ENCODE peak calls at places on chromosomes 2 and 18, in six cellular contexts. H is IMR-90, Y is neuronal stem cell, A is mesenchymal stem cell, D is trophoblast cell, P is H1. F is an unnamed sample.

GRCh38 chr2:219569041-219569440 is 2.3 kb downstream of the OBSL1 start:
- DNase-seq in H (no peak), D (peak), A (no peak), P (no peak), Y (no peak), F (no peak)

GRCh38 chr2:231685349-231686191 is 22.8 kb upstream of the PTMA start:
- DNase-seq in H (no peak), D (no peak), Y (no peak), A (no peak), P (no peak), F (peak)

GRCh38 chr2:96580771-96581170 is 44.2 kb downstream of the ARID5A start:
- DNase-seq in P (no peak), D (no peak), A (no peak), H (no peak), Y (no peak), F (peak)

GRCh38 chr2:201975434-201975833 is 58.2 kb upstream of the FZD7 start:
- DNase-seq in D (no peak), P (no peak), A (no peak), H (no peak), Y (no peak), F (no peak)

GRCh38 chr18:46322411-46322891 is 218.3 kb downstream of the HAUS1 start:
- DNase-seq in A (no peak), P (no peak), Y (no peak), H (no peak), D (no peak), F (no peak)

GRCh38 chr2:95264626-95265025 is 9.6 kb upstream of the PROM2 start:
- DNase-seq in H (no peak), A (no peak), D (no peak), Y (no peak), P (no peak), F (no peak)

GRCh38 chr2:233840520-233840919 is 13.8 kb downstream of the HJURP start:
- DNase-seq in Y (no peak), H (no peak), A (no peak), D (no peak), P (no peak), F (no peak)

GRCh38 chr2:101152195-101153076 is 1.3 kb upstream of the TBC1D8 start:
- DNase-seq in P (peak), H (peak), A (peak), D (peak), Y (peak), F (peak)

GRCh38 chr2:108288534-108289106 is at the start of gene SULT1C2:
- DNase-seq in Y (peak), D (no peak), A (no peak), H (peak), P (peak), F (peak)

GRCh38 chr2:117902933-117903332 is 88.4 kb downstream of the DDX18 start:
- DNase-seq in A (no peak), D (no peak), P (no peak), H (no peak), Y (no peak), F (no peak)

GRCh38 chr2:128368437-128369125 is 49.9 kb upstream of the HS6ST1 start:
- DNase-seq in D (no peak), Y (no peak), H (no peak), P (no peak), A (no peak), F (no peak)

GRCh38 chr2:237964578-237965404 is 2.0 kb upstream of the UBE2F start:
- DNase-seq in A (no peak), Y (no peak), D (peak), P (no peak), H (peak), F (no peak)

GRCh38 chr2:151439127-151439526 is 29.4 kb downstream of the RIF1 start:
- DNase-seq in P (no peak), D (no peak), H (no peak), Y (no peak), A (no peak), F (no peak)

GRCh38 chr2:19685713-19686112 is 216.1 kb downstream of the TTC32 start:
- DNase-seq in Y (no peak), D (no peak), P (no peak), A (no peak), H (no peak), F (peak)

GRCh38 chr18:3367491-3368091 is 82.4 kb upstream of the TGIF1 start:
- DNase-seq in P (no peak), D (no peak), Y (no peak), H (peak), A (no peak), F (no peak)

GRCh38 chr2:43313642-43314017 is 87.2 kb upstream of the ZFP36L2 start:
- DNase-seq in A (no peak), P (no peak), D (no peak), Y (no peak), H (no peak), F (no peak)

GRCh38 chr2:95056044-95056443 is 30.5 kb downstream of the MAL start:
- DNase-seq in Y (no peak), P (no peak), H (no peak), D (peak), A (no peak), F (no peak)

GRCh38 chr2:148907085-148907785 is 32.2 kb downstream of the KIF5C start:
- DNase-seq in D (no peak), P (no peak), Y (no peak), A (no peak), H (no peak), F (no peak)

GRCh38 chr2:30098271-30099005 is 48.4 kb upstream of the YPEL5 start:
- DNase-seq in H (no peak), Y (no peak), P (no peak), D (no peak), A (no peak), F (no peak)

DNA sequence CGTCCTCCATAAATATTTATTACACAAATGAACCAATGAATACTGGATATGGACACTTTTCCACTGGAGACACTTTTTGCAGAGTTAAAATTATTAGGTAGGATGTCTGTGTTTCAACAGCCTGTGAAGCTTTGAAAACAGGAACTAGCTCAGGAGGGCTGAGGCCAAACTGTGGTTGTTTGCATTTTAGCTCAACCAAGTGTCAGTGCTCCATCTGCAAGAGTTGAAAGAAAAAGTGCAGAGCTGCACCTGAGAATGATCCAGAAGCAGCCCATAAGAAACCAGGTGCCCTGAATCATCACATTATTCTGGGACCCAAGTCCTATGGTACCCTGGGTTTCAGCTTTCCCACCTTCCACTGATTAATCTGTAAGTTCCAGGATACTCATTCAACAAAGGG is 180.4 kb downstream of the TRIB2 start:
- DNase-seq in Y (no peak), A (no peak), H (no peak), P (no peak), D (no peak), F (no peak)
- H4K91ac ChIP-seq in Y (no peak), A (no peak), H (no peak), P (no peak), D (no peak), F (no peak)

DNA sequence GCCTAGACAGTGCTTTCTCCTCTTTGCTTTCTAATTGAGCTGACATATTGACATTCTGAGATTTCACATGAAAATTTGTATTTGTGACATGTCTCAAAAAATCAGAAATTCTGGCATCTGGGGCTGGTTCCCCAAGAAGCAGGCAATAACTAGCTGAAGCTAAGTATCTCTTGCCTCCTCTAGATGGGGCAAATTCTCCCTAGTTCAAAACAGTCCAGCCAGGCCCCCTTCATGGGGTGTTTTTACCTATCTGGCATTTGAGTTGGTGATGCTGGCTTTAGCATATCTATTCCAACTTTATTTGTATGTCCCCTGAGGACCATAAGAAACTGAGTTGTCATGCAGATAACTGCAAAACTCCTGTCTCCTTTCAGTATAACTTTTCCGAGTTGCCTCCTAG is 39.9 kb downstream of the ARHGAP15 start:
- DNase-seq in H (no peak), Y (no peak), P (no peak), A (no peak), D (no peak), F (no peak)
- H4K91ac ChIP-seq in H (no peak), Y (no peak), P (no peak), A (no peak), D (no peak), F (no peak)

GRCh38 chr2:209470466-209470865 is 46.6 kb downstream of the MAP2 start:
- DNase-seq in A (no peak), P (no peak), H (no peak), Y (no peak), D (peak), F (no peak)
- H4K91ac ChIP-seq in A (no peak), P (no peak), H (no peak), Y (no peak), D (no peak), F (no peak)

DNA sequence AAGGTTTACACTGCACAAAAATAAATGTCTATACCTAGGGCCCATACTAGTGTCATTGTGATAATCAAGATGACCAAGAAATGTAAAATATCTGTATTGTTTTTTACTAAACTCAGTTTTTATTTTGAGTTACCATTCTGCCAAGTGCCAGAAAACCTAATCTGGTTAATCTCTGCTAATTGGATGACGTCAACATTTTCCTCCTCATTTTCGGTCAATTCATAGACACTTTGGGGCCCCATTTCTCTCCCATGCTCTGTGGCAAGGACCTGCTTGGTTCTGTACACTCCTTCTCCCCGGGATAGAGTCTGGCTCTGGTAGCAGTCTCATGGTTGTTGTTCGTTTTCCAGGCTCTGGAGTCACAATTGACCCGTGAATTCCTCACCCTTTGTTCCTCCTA is 186.5 kb upstream of the TCF4 start:
- DNase-seq in A (no peak), H (no peak), D (no peak), P (no peak), Y (no peak), F (no peak)
- H4K91ac ChIP-seq in A (no peak), H (no peak), D (peak), P (no peak), Y (no peak), F (no peak)

GRCh38 chr18:59904051-59904601 is 4.3 kb downstream of the PMAIP1 start:
- DNase-seq in P (no peak), D (no peak), A (peak), H (peak), Y (no peak), F (no peak)

GRCh38 chr18:59902180-59902992 is 2.6 kb downstream of the PMAIP1 start:
- DNase-seq in H (peak), Y (no peak), D (no peak), A (peak), P (no peak), F (no peak)

GRCh38 chr18:59905686-59906091 is 5.9 kb downstream of the PMAIP1 start:
- DNase-seq in Y (no peak), H (no peak), D (no peak), P (no peak), A (peak), F (no peak)

GRCh38 chr18:59900222-59901128 is 679 bp downstream of the PMAIP1 start:
- DNase-seq in H (peak), A (peak), P (peak), D (no peak), Y (peak), F (peak)

DNA sequence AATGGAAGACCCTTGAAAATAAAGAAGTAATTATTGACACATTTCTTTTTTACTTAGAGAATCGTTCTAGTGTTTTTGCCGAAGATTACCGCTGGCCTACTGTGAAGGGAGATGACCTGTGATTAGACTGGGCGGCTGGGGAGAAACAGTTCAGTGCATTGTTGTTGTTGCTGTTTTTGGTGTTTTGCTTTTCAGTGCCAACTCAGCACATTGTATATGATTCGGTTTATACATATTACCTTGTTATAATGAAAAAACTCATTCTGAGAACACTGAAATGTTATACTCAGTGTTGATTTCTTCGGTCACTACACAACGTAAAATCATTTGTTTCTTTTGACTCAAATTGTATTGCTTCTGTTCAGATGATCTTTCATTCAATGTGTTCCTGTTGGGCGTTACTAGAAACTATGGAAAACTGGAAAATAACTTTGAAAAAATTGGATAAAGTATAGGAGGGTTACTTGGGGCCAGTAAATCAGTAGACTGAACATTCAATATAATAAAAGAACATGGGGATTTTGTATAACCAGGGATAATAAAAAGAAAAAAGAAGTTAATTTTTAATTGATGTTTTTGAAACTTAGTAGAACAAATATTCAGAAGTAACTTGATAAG is 3.3 kb downstream of the PMAIP1 start:
- DNase-seq in P (no peak), H (no peak), A (no peak), D (no peak), Y (no peak), F (no peak)
- H4K91ac ChIP-seq in P (no peak), H (no peak), A (no peak), D (no peak), Y (no peak), F (no peak)

DNA sequence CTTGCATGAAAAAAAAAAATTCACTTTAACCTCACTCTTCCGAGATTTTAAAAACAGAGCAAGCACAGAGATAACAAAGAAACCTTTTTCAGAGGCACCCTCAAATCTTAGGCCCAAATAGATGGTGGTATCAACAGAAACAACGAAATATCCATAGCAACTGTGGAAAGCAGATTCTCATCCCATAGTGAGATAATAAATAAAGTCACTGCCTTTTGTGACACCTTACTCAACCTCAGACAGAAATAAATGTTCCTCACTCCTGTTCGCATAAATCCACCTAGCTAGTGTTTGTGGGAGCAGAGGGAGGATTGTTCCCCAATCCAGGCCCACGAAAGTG is 60.9 kb upstream of the RTN4 start:
- DNase-seq in P (no peak), Y (no peak), H (no peak), A (peak), D (no peak), F (no peak)
- H4K91ac ChIP-seq in P (no peak), Y (no peak), H (peak), A (peak), D (peak), F (no peak)

GRCh38 chr2:104412384-104412783 is 441.5 kb upstream of the POU3F3 start:
- DNase-seq in A (no peak), Y (no peak), P (peak), H (no peak), D (no peak), F (no peak)
- H4K91ac ChIP-seq in A (no peak), Y (no peak), P (no peak), H (no peak), D (no peak), F (no peak)

GRCh38 chr2:165933211-165933610 is 20.4 kb downstream of the TTC21B start:
- DNase-seq in D (no peak), A (no peak), Y (no peak), P (no peak), H (no peak), F (no peak)
- H4K91ac ChIP-seq in D (no peak), A (no peak), Y (no peak), P (no peak), H (no peak), F (no peak)

DNA sequence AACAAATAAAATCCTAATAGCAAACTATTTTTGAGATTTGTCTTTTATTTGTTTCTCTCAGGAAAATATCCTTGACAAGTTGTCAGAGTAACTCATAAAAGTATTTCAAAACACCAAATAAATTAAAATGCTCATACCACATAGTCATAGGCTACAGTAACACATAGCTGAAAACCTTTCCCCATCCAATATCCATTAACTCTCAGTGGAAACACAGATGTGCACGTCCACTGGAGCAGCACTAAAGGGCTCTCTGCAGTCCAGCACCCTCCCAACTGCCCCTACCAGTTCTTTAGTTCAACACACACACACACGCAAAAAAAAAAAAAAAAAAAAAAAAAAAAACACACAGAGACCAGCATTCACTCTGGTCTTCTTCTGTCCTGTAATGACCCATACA is 879 bp upstream of the XDH start:
- DNase-seq in A (no peak), P (no peak), D (no peak), Y (no peak), H (no peak), F (no peak)
- H4K91ac ChIP-seq in A (no peak), P (no peak), D (no peak), Y (no peak), H (no peak), F (no peak)

F was measured in H9.